ENCODE peak calls at places on chromosomes 3 and 15, in nine cellular contexts. O, W, H, R, M, I, F, G and B are unnamed samples.

GRCh38 chr15:26711445-26711844 is 61.4 kb downstream of the GABRB3 start:
- DNase-seq in O (no peak), W (no peak), H (no peak), R (no peak), M (no peak), I (no peak), F (no peak), G (no peak), B (no peak)

GRCh38 chr3:187210555-187211327 is 13.5 kb downstream of the RTP1 start:
- DNase-seq in O (no peak), W (no peak), H (no peak), R (no peak), M (no peak), I (peak; percentile 33), F (no peak), G (no peak), B (no peak)

GRCh38 chr15:24898715-24899278 is 56.0 kb upstream of the SNRPN start:
- DNase-seq in O (no peak), W (no peak), H (peak; percentile 63), R (no peak), M (no peak), I (no peak), F (no peak), G (no peak), B (no peak)

GRCh38 chr3:194130807-194131589 is 5.0 kb upstream of the HES1 start:
- DNase-seq in O (no peak), W (no peak), H (peak; percentile 19), R (no peak), M (peak; percentile 95), I (no peak), F (peak; percentile 13), G (no peak), B (peak; percentile 33)

GRCh38 chr3:181212271-181212670 is 222.7 kb upstream of the DNAJC19 start:
- DNase-seq in O (no peak), W (no peak), H (no peak), R (no peak), M (no peak), I (no peak), F (no peak), G (no peak), B (no peak)

GRCh38 chr3:49717539-49718418 is 1.7 kb downstream of the AMIGO3 start:
- DNase-seq in O (no peak), W (no peak), H (peak; percentile 10), R (no peak), M (peak; percentile 35), I (no peak), F (no peak), G (no peak), B (peak; percentile 9)

GRCh38 chr3:157475921-157476395 is 27.3 kb downstream of the VEPH1 start:
- DNase-seq in O (no peak), W (no peak), H (no peak), R (no peak), M (no peak), I (no peak), F (no peak), G (no peak), B (no peak)

GRCh38 chr3:106629215-106629832 is 747.9 kb upstream of the CCDC54 start:
- DNase-seq in O (no peak), W (no peak), H (no peak), R (no peak), M (peak; percentile 18), I (no peak), F (no peak), G (no peak), B (no peak)

GRCh38 chr3:52190294-52190841 is 7.6 kb upstream of the ALAS1 start:
- DNase-seq in O (no peak), W (no peak), H (no peak), R (no peak), M (no peak), I (no peak), F (no peak), G (no peak), B (no peak)

GRCh38 chr3:128805771-128806170 is 73.6 kb upstream of the ACAD9 start:
- DNase-seq in O (no peak), W (no peak), H (no peak), R (no peak), M (no peak), I (no peak), F (no peak), G (no peak), B (no peak)

GRCh38 chr3:75171632-75172230 is 492.4 kb upstream of the FRG2C start:
- DNase-seq in O (no peak), W (no peak), H (no peak), R (no peak), M (no peak), I (no peak), F (no peak), G (no peak), B (no peak)

GRCh38 chr3:150421799-150422548 is 13.9 kb downstream of the TSC22D2 start:
- DNase-seq in O (no peak), W (no peak), H (no peak), R (no peak), M (no peak), I (no peak), F (no peak), G (no peak), B (no peak)

GRCh38 chr3:177594096-177594495 is 396.8 kb upstream of the TBL1XR1 start:
- DNase-seq in O (no peak), W (no peak), H (no peak), R (no peak), M (no peak), I (no peak), F (no peak), G (no peak), B (no peak)

GRCh38 chr15:41695750-41696436 is 35.7 kb downstream of the MGA start:
- DNase-seq in O (no peak), W (no peak), H (no peak), R (peak; percentile 15), M (peak; percentile 15), I (peak; percentile 19), F (peak; percentile 35), G (no peak), B (no peak)

GRCh38 chr15:50794102-50794501 is 28.6 kb upstream of the SPPL2A start:
- DNase-seq in O (no peak), W (no peak), H (no peak), R (no peak), M (no peak), I (no peak), F (no peak), G (no peak), B (no peak)

GRCh38 chr3:113607219-113607596 is 74.9 kb downstream of the SIDT1 start:
- DNase-seq in O (no peak), W (no peak), H (no peak), R (no peak), M (no peak), I (no peak), F (no peak), G (no peak), B (no peak)

GRCh38 chr3:195135921-195136320 is 135.0 kb downstream of the XXYLT1 start:
- DNase-seq in O (no peak), W (no peak), H (no peak), R (no peak), M (no peak), I (no peak), F (no peak), G (no peak), B (no peak)
- TF ChIP-seq CTCF in O (no peak), W (no peak), H (no peak), R (no peak), M (no peak), I (no peak), F (no peak), G (no peak), B (no peak)

DNA sequence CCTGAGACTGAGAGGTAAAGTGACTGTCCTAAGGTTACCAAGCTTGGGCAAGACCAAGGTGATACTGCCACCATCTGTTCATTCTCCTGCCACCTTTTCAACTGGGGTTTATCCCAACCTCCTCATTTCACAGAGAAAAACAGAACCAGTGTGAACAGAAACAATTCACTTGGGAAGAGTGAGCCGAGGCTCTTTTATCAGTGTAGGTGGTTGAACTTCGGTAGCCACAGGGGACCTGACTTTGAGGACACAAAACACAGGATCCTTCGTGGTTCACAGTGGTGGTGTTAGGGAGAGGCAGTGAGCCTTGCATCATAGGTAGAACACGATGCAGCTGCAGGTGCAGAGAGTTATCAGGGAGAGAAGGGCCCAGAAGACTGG is 72.8 kb upstream of the ICE2 start:
- DNase-seq in O (no peak), W (no peak), H (no peak), R (no peak), M (no peak), I (no peak), F (no peak), G (no peak), B (no peak)
- TF ChIP-seq CTCF in O (no peak), W (no peak), H (no peak), R (no peak), M (peak; percentile 42), I (peak; percentile 2), F (no peak), G (no peak), B (no peak)

GRCh38 chr15:64460737-64461576 is 579 bp downstream of the ZNF609 start:
- DNase-seq in O (no peak), W (no peak), H (peak; percentile 33), R (peak; percentile 3), M (peak; percentile 29), I (peak; percentile 84), F (peak; percentile 24), G (no peak), B (peak; percentile 23)

GRCh38 chr15:64461577-64462162 is 1.3 kb downstream of the ZNF609 start:
- DNase-seq in O (no peak), W (no peak), H (peak; percentile 19), R (peak; percentile 1), M (peak; percentile 18), I (peak; percentile 49), F (peak; percentile 20), G (no peak), B (no peak)

GRCh38 chr15:64459382-64459781 is 996 bp upstream of the ZNF609 start:
- DNase-seq in O (no peak), W (no peak), H (no peak), R (no peak), M (no peak), I (no peak), F (no peak), G (no peak), B (no peak)

GRCh38 chr15:64462492-64462891 is 2.1 kb downstream of the ZNF609 start:
- DNase-seq in O (no peak), W (no peak), H (no peak), R (no peak), M (no peak), I (no peak), F (no peak), G (no peak), B (no peak)

DNA sequence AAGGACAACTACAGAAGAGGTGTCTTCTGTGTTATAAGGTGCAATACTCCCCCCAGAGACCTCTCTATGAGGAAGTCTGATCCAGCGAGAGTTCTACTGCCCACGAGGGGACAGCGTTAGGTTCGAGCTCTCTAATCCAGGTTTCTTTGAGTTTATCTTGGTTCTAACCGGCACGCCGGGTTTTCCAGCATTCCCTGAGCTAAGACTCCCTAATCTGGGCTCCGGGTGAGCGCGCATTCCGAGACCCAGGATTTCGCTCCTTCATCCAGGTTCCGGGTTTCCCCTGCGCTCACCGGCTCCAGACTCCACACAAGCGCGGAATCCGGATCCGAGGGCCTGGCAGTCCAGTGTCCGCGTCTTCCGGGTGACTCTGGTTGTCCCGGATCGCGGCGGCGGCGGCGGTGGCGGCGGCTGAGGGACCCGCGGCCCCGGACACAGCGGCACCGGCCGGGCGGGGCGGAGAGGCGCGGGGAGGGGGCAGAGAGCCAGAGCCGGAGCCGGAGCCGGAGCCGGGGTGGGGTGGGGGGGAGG is at the start of gene ZNF609:
- DNase-seq in O (peak; percentile 99), W (peak; percentile 89), H (peak; percentile 99), R (peak; percentile 79), M (peak; percentile 92), I (peak; percentile 95), F (peak; percentile 85), G (peak; percentile 81), B (peak; percentile 99)
- TF ChIP-seq CTCF in O (no peak), W (no peak), H (no peak), R (no peak), M (no peak), I (no peak), F (no peak), G (no peak), B (no peak)

GRCh38 chr15:63420333-63420741 is 38.7 kb upstream of the CA12 start:
- DNase-seq in O (no peak), W (no peak), H (no peak), R (no peak), M (no peak), I (peak; percentile 54), F (no peak), G (no peak), B (no peak)
- TF ChIP-seq CTCF in O (no peak), W (no peak), H (no peak), R (no peak), M (no peak), I (peak; percentile 39), F (no peak), G (no peak), B (no peak)